ENCODE peak calls at places on chromosomes 13 and 19, in four cellular contexts. Z is activated T-helper 9 cell treated with anti-CD3 and anti-CD28 coated beads, Interleukin-2, amount 50 U/mL, for 16 hours; U is stimulated activated CD8-positive, alpha-beta memory T cell treated with anti-CD3 and anti-CD28 coated beads, Interleukin-4, amount 100 ng/mL, for 48 hours; S is RWPE1. C is an unnamed sample.

GRCh38 chr19:46493236-46494114 is 2.2 kb downstream of the PNMA8B start:
- DNase-seq in Z (no peak), U (no peak), S (no peak), C (no peak)

GRCh38 chr19:55373993-55374757 is 2.5 kb upstream of the TMEM190 start:
- DNase-seq in Z (no peak), U (no peak), S (no peak), C (no peak)

GRCh38 chr19:55459950-55460657 is 1.3 kb downstream of the ISOC2 start:
- DNase-seq in Z (no peak), U (no peak), S (no peak), C (no peak)

GRCh38 chr13:23630349-23631093 is 60.3 kb downstream of the TNFRSF19 start:
- DNase-seq in Z (no peak), U (no peak), S (no peak), C (no peak)

GRCh38 chr13:34076943-34077703 is 259.2 kb downstream of the RFC3 start:
- DNase-seq in Z (no peak), U (no peak), S (peak; percentile 33), C (no peak)

GRCh38 chr19:53927745-53928144 is 18.7 kb downstream of the CACNG7 start:
- DNase-seq in Z (no peak), U (peak; percentile 56), S (peak; percentile 63), C (peak; percentile 51)

GRCh38 chr19:17950310-17951150 is 16.4 kb upstream of the KCNN1 start:
- DNase-seq in Z (peak; percentile 41), U (peak; percentile 50), S (no peak), C (peak; percentile 54)

GRCh38 chr19:38713227-38713649 is 31.0 kb downstream of the CAPN12 start:
- DNase-seq in Z (no peak), U (no peak), S (no peak), C (no peak)

GRCh38 chr13:28705734-28706133 is 13.0 kb downstream of the SLC46A3 start:
- DNase-seq in Z (no peak), U (no peak), S (no peak), C (no peak)

GRCh38 chr13:29676535-29676934 is 81.0 kb upstream of the SLC7A1 start:
- DNase-seq in Z (no peak), U (no peak), S (no peak), C (no peak)

GRCh38 chr19:49515767-49516166 is 3.3 kb downstream of the FCGRT start:
- DNase-seq in Z (no peak), U (no peak), S (no peak), C (no peak)

GRCh38 chr13:47044842-47045241 is 148.0 kb upstream of the HTR2A start:
- DNase-seq in Z (no peak), U (no peak), S (no peak), C (no peak)

GRCh38 chr19:1324792-1325567 is 39.3 kb downstream of the EFNA2 start:
- DNase-seq in Z (no peak), U (peak; percentile 55), S (peak; percentile 65), C (no peak)

GRCh38 chr13:25847145-25847544 is 204.7 kb downstream of the SHISA2 start:
- DNase-seq in Z (no peak), U (no peak), S (no peak), C (no peak)

GRCh38 chr19:49338691-49339363 is 3.6 kb downstream of the CD37 start:
- DNase-seq in Z (no peak), U (peak; percentile 64), S (peak; percentile 96), C (no peak)

GRCh38 chr19:5718579-5719273 is 1.2 kb downstream of the LONP1 start:
- DNase-seq in Z (peak; percentile 38), U (peak; percentile 72), S (peak; percentile 58), C (peak; percentile 84)

GRCh38 chr19:6224308-6224675 is 55.5 kb downstream of the MLLT1 start:
- DNase-seq in Z (no peak), U (no peak), S (no peak), C (no peak)

GRCh38 chr19:18735324-18735723 is 51.8 kb downstream of the CRTC1 start:
- DNase-seq in Z (no peak), U (no peak), S (no peak), C (no peak)

GRCh38 chr19:28466107-28467045 is 746.6 kb downstream of the UQCRFS1 start:
- DNase-seq in Z (no peak), U (peak; percentile 80), S (no peak), C (peak; percentile 51)

GRCh38 chr13:74930402-74931165 is 551.4 kb downstream of the TBC1D4 start:
- DNase-seq in Z (no peak), U (no peak), S (peak; percentile 26), C (no peak)

GRCh38 chr19:51799311-51799997 is 4.5 kb downstream of the FPR3 start:
- DNase-seq in Z (no peak), U (no peak), S (peak; percentile 85), C (no peak)

GRCh38 chr19:12788682-12789097 is 2.6 kb upstream of the JUNB start:
- DNase-seq in Z (peak; percentile 51), U (peak; percentile 69), S (peak; percentile 62), C (peak; percentile 72)

GRCh38 chr19:27748551-27749152 is 1464.3 kb downstream of the UQCRFS1 start:
- DNase-seq in Z (no peak), U (no peak), S (no peak), C (no peak)

GRCh38 chr13:39821977-39822376 is 166.5 kb downstream of the COG6 start:
- DNase-seq in Z (no peak), U (no peak), S (no peak), C (no peak)

GRCh38 chr19:30864460-30865215 is 484.6 kb downstream of the TSHZ3 start:
- DNase-seq in Z (no peak), U (no peak), S (no peak), C (no peak)

GRCh38 chr13:77300176-77301141 is 26.4 kb downstream of the MYCBP2 start:
- DNase-seq in Z (no peak), U (no peak), S (peak; percentile 20), C (no peak)

GRCh38 chr19:29193116-29193515 is 19.8 kb downstream of the UQCRFS1 start:
- DNase-seq in Z (no peak), U (no peak), S (no peak), C (no peak)

GRCh38 chr13:33845572-33846305 is 27.8 kb downstream of the RFC3 start:
- DNase-seq in Z (no peak), U (no peak), S (no peak), C (no peak)

GRCh38 chr13:44523176-44524017 is 52.7 kb downstream of the TSC22D1 start:
- DNase-seq in Z (no peak), U (no peak), S (peak; percentile 65), C (no peak)

C was measured in activated CD8-positive, alpha-beta memory T cell treated with anti-CD3 and anti-CD28 coated beads, Interleukin-2, amount 10 ng/mL, durations not matched to agents 7 days and 5 days.